ENCODE peak calls at places on chromosomes 12 and 14, in six cellular contexts. P is A549; Y is CD4-positive, alpha-beta T cell; V is right lobe of liver; S is endothelial cell; G is GM13976. I is an unnamed sample.

GRCh38 chr12:120324841-120325417 is 2.6 kb downstream of the PLA2G1B start:
- DNase-seq in P (no peak), Y (no peak), V (peak), S (no peak), G (no peak), I (no peak)

GRCh38 chr12:47748899-47749298 is 9.8 kb downstream of the RAPGEF3 start:
- DNase-seq in P (no peak), Y (no peak), V (no peak), S (no peak), G (peak), I (no peak)

GRCh38 chr12:58341791-58342190 is 400.4 kb downstream of the ATP23 start:
- DNase-seq in P (no peak), Y (no peak), V (no peak), S (no peak), G (no peak), I (peak)

GRCh38 chr14:106174206-106174605 is 647.8 kb downstream of the TMEM121 start:
- DNase-seq in P (no peak), Y (peak), V (no peak), S (no peak), G (no peak), I (no peak)

GRCh38 chr14:87002831-87003230 is 990.2 kb downstream of the GALC start:
- DNase-seq in P (no peak), Y (no peak), V (no peak), S (no peak), G (no peak), I (no peak)

GRCh38 chr12:22459872-22460490 is 84.4 kb downstream of the C2CD5 start:
- DNase-seq in P (peak), Y (no peak), V (no peak), S (no peak), G (peak), I (peak)

GRCh38 chr12:47378907-47379306 is 299.1 kb upstream of the AMIGO2 start:
- DNase-seq in P (peak), Y (no peak), V (no peak), S (no peak), G (no peak), I (peak)

GRCh38 chr14:89185919-89186849 is 230.8 kb downstream of the FOXN3 start:
- DNase-seq in P (peak), Y (no peak), V (no peak), S (no peak), G (no peak), I (peak)

GRCh38 chr12:45654002-45654401 is 75.5 kb upstream of the ARID2 start:
- DNase-seq in P (no peak), Y (no peak), V (no peak), S (no peak), G (no peak), I (no peak)

GRCh38 chr12:120882055-120882555 is 22.1 kb downstream of the SPPL3 start:
- DNase-seq in P (no peak), Y (no peak), V (no peak), S (no peak), G (no peak), I (no peak)

GRCh38 chr12:34402228-34402898 is 380.1 kb downstream of the ALG10 start:
- DNase-seq in P (no peak), Y (no peak), V (peak), S (no peak), G (peak), I (no peak)

GRCh38 chr14:73896521-73896920 is 9.9 kb downstream of the ZNF410 start:
- DNase-seq in P (no peak), Y (no peak), V (no peak), S (no peak), G (no peak), I (peak)

GRCh38 chr12:2963760-2964292 is 4.6 kb downstream of the TEAD4 start:
- DNase-seq in P (no peak), Y (no peak), V (peak), S (peak), G (no peak), I (peak)

GRCh38 chr14:96741151-96741977 is 55.8 kb upstream of the VRK1 start:
- DNase-seq in P (peak), Y (peak), V (peak), S (peak), G (peak), I (peak)

GRCh38 chr14:32996343-32996742 is 57.7 kb downstream of the NPAS3 start:
- DNase-seq in P (no peak), Y (no peak), V (no peak), S (no peak), G (no peak), I (no peak)

DNA sequence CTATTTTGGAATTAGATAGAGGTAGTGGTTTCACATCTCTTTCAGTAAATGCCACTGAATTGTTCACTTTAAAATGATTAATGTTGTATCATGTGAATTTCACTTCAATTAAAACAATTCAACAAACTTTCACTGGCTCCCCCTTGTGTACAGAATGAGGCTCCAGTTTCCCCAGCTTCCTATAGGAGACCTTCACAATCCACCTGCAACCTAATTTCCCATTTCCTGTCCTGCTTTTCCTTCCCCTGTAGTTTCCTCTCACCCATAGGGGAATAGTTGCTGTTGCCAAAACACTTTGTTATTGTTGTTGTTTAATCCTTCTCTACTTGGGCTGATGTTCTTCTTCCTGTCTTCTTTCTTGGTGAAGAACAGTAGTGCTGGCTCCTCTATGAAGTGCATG is 59.8 kb downstream of the NPAS3 start:
- DNase-seq in P (no peak), Y (no peak), V (no peak), S (no peak), G (no peak), I (peak)
- TF ChIP-seq CTCF in P (peak), Y (no peak), V (peak), S (no peak), G (no peak), I (peak)

GRCh38 chr12:53344487-53344823 is 8.3 kb upstream of the SP7 start:
- DNase-seq in P (no peak), Y (no peak), V (no peak), S (no peak), G (no peak), I (no peak)
- TF ChIP-seq CTCF in P (no peak), Y (no peak), V (no peak), S (no peak), G (no peak), I (no peak)

GRCh38 chr12:52025301-52026172 is 18.8 kb downstream of the TAMALIN start:
- DNase-seq in P (peak), Y (peak), V (peak), S (peak), G (peak), I (peak)

GRCh38 chr12:52022841-52023181 is 16.1 kb downstream of the TAMALIN start:
- DNase-seq in P (peak), Y (no peak), V (no peak), S (no peak), G (no peak), I (no peak)

GRCh38 chr12:52026267-52026666 is 19.5 kb downstream of the TAMALIN start:
- DNase-seq in P (no peak), Y (no peak), V (no peak), S (no peak), G (no peak), I (no peak)

GRCh38 chr12:52023182-52023975 is 16.6 kb downstream of the TAMALIN start:
- DNase-seq in P (peak), Y (peak), V (peak), S (peak), G (peak), I (peak)

GRCh38 chr12:52023976-52024688 is 17.4 kb downstream of the TAMALIN start:
- DNase-seq in P (no peak), Y (no peak), V (no peak), S (no peak), G (no peak), I (no peak)
- TF ChIP-seq CTCF in P (peak), Y (peak), V (peak), S (peak), G (no peak), I (no peak)

GRCh38 chr12:75774309-75775052 is 257.1 kb downstream of the PHLDA1 start:
- DNase-seq in P (no peak), Y (no peak), V (no peak), S (no peak), G (no peak), I (peak)
- TF ChIP-seq CTCF in P (no peak), Y (no peak), V (no peak), S (no peak), G (no peak), I (no peak)

GRCh38 chr14:49876563-49877127 is 16.2 kb upstream of the ARF6 start:
- DNase-seq in P (no peak), Y (no peak), V (peak), S (no peak), G (no peak), I (no peak)

GRCh38 chr14:49880267-49881064 is 12.4 kb upstream of the ARF6 start:
- DNase-seq in P (no peak), Y (no peak), V (no peak), S (no peak), G (no peak), I (peak)

GRCh38 chr14:49870908-49871307 is 18.3 kb upstream of the NEMF start:
- DNase-seq in P (no peak), Y (no peak), V (no peak), S (no peak), G (no peak), I (no peak)

GRCh38 chr14:49879683-49880204 is 13.1 kb upstream of the ARF6 start:
- DNase-seq in P (peak), Y (peak), V (no peak), S (peak), G (peak), I (peak)

GRCh38 chr14:49875640-49876198 is 17.2 kb upstream of the ARF6 start:
- DNase-seq in P (no peak), Y (no peak), V (no peak), S (no peak), G (no peak), I (no peak)
- TF ChIP-seq CTCF in P (no peak), Y (no peak), V (no peak), S (no peak), G (no peak), I (no peak)

DNA sequence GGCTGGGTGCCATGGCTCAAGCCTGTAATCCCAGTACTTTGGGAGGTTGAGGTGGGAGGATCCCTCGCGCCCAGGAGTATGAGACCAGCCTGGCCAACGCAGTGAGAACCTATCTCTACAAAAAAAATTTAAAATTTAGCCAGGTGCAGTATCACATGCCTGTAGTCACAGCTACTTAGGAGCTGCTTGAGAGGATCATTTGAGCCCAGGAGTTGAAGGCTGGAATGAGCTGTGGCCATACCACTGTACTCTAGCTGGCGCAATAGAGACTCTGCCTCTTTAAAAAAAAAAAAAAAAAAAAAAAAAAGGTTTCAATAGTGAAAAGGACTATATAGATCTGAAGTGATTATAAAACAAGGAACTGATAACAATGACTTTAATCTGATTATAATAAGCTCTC is 13.5 kb downstream of the PSMA3 start:
- DNase-seq in P (no peak), Y (no peak), V (no peak), S (no peak), G (no peak), I (no peak)
- TF ChIP-seq CTCF in P (no peak), Y (no peak), V (no peak), S (no peak), G (no peak), I (peak)

DNA sequence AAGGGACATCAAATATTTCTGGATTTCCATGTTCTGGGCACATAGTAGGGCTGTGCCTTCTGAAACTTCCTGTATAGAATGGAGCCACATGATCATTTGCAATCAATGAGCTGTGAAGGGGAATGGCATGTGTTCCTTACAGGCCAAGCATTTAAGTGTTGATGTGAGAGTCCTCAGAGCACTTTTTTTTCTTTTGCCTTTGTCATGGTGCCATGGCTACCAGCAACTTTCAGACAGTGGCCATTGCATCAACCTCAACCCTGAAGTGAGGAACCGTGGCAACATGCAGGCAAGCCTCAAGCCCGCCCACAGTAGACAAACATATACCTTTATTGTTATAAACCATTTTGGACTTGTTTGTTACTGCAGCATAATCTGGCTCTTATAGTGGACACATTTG is 948.1 kb downstream of the NRXN3 start:
- DNase-seq in P (no peak), Y (no peak), V (no peak), S (no peak), G (no peak), I (no peak)
- TF ChIP-seq CTCF in P (no peak), Y (no peak), V (no peak), S (no peak), G (no peak), I (no peak)

DNA sequence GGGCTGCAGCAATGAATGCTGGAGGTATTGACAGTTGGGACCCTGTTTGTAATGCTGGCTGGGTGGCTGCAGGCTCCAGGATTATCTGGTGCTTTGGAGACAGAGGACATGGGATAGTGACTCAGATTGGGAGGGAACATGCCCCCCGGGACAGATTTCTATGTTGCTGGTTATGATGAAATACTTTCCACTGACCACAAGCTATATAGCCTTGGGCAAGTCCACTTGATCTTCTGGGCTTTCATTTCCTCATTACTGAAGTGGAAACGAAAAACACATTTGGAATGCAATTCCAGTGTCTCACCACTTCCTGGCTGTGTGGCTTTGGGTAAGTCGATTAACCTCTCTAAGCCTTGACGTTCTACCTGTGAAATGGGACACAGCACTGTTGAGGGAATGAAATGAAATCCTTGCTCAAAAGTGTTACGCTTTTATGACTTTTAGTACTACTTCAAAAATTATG is 6.3 kb upstream of the TPCN1 start:
- DNase-seq in P (peak), Y (no peak), V (no peak), S (no peak), G (no peak), I (peak)
- TF ChIP-seq CTCF in P (no peak), Y (no peak), V (no peak), S (no peak), G (no peak), I (no peak)

GRCh38 chr12:69388371-69388770 is 28.8 kb downstream of the YEATS4 start:
- DNase-seq in P (peak), Y (no peak), V (no peak), S (no peak), G (peak), I (peak)
- TF ChIP-seq CTCF in P (peak), Y (no peak), V (peak), S (peak), G (no peak), I (peak)

DNA sequence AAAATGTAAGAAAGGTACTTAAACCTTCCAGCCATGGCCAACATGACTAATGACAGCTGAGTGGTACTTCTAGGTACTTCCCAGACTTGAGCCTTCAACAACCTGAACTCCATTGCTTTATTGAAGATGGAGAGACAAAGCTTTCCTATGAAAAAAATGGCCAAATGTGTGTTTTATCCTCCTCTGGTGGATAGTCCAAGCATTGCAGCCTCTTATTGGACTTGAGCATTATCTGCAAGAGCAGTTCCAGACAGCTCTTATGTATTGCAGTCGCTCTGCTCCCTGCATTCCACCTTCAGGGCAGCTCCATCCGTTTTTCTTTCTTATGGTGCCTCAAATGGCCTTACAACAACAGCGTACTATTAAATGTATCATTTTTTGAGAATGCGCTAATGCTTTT is 588.2 kb downstream of the NRXN3 start:
- DNase-seq in P (peak), Y (no peak), V (no peak), S (peak), G (peak), I (peak)
- TF ChIP-seq CTCF in P (peak), Y (no peak), V (peak), S (peak), G (peak), I (peak)